ENCODE peak calls at places on chromosome 7, in five cellular contexts. C, Y, G, Z and N are unnamed samples.

GRCh38 chr7:130141161-130141857 is 63.9 kb downstream of the TMEM209 start:
- DNase-seq in C (peak; percentile 85), Y (peak; percentile 86), G (no peak), Z (peak; percentile 55), N (peak; percentile 82)

GRCh38 chr7:156947120-156947843 is 2.2 kb upstream of the NOM1 start:
- DNase-seq in C (no peak), Y (no peak), G (no peak), Z (no peak), N (no peak)

GRCh38 chr7:47836080-47836479 is 112.2 kb downstream of the PKD1L1 start:
- DNase-seq in C (peak; percentile 20), Y (no peak), G (no peak), Z (no peak), N (no peak)

GRCh38 chr7:7696458-7697119 is 21.8 kb downstream of the RPA3 start:
- DNase-seq in C (no peak), Y (no peak), G (no peak), Z (peak; percentile 82), N (no peak)

GRCh38 chr7:109844362-109844761 is 1246.6 kb upstream of the LRRN3 start:
- DNase-seq in C (no peak), Y (no peak), G (peak; percentile 1), Z (peak; percentile 5), N (no peak)

GRCh38 chr7:24741691-24742639 is 15.3 kb downstream of the GSDME start:
- DNase-seq in C (no peak), Y (no peak), G (peak; percentile 91), Z (peak; percentile 83), N (no peak)

GRCh38 chr7:87475359-87476178 is at the start of gene ABCB4:
- DNase-seq in C (peak; percentile 54), Y (no peak), G (no peak), Z (no peak), N (no peak)

GRCh38 chr7:71817931-71818330 is 594.2 kb downstream of the CALN1 start:
- DNase-seq in C (no peak), Y (no peak), G (no peak), Z (no peak), N (no peak)

GRCh38 chr7:561631-562393 is 42.2 kb upstream of the PDGFA start:
- DNase-seq in C (no peak), Y (no peak), G (no peak), Z (no peak), N (no peak)

GRCh38 chr7:47470567-47471357 is 111.1 kb downstream of the TNS3 start:
- DNase-seq in C (peak; percentile 61), Y (peak; percentile 76), G (no peak), Z (no peak), N (no peak)

GRCh38 chr7:21134631-21135030 is 293.3 kb upstream of the SP4 start:
- DNase-seq in C (no peak), Y (no peak), G (no peak), Z (peak; percentile 73), N (no peak)

GRCh38 chr7:96416599-96416998 is 94.7 kb upstream of the SLC25A13 start:
- DNase-seq in C (no peak), Y (no peak), G (no peak), Z (no peak), N (no peak)

GRCh38 chr7:111803015-111803758 is 240.9 kb upstream of the IMMP2L start:
- DNase-seq in C (no peak), Y (no peak), G (no peak), Z (peak; percentile 8), N (no peak)

GRCh38 chr7:82153776-82154175 is 289.8 kb downstream of the CACNA2D1 start:
- DNase-seq in C (no peak), Y (no peak), G (no peak), Z (no peak), N (no peak)

GRCh38 chr7:24831240-24831639 is 74.0 kb upstream of the GSDME start:
- DNase-seq in C (no peak), Y (no peak), G (no peak), Z (peak; percentile 37), N (no peak)

GRCh38 chr7:132991615-132992587 is 90.0 kb downstream of the CHCHD3 start:
- DNase-seq in C (no peak), Y (no peak), G (no peak), Z (no peak), N (no peak)

GRCh38 chr7:112789453-112789823 is 755 bp downstream of the TMEM168 start:
- DNase-seq in C (no peak), Y (no peak), G (no peak), Z (no peak), N (no peak)

GRCh38 chr7:44293561-44294324 is 31.7 kb downstream of the CAMK2B start:
- DNase-seq in C (peak; percentile 44), Y (peak; percentile 31), G (no peak), Z (no peak), N (no peak)

GRCh38 chr7:100211342-100211780 is 8.4 kb upstream of the PVRIG start:
- DNase-seq in C (no peak), Y (no peak), G (no peak), Z (no peak), N (no peak)

GRCh38 chr7:108253275-108254044 is 123.3 kb upstream of the LAMB4 start:
- DNase-seq in C (no peak), Y (no peak), G (no peak), Z (no peak), N (no peak)

GRCh38 chr7:33965116-33965827 is 59.9 kb downstream of the BMPER start:
- DNase-seq in C (no peak), Y (no peak), G (no peak), Z (peak; percentile 18), N (no peak)

GRCh38 chr7:140284062-140284461 is 107.3 kb upstream of the KDM7A start:
- DNase-seq in C (no peak), Y (no peak), G (peak; percentile 22), Z (no peak), N (no peak)

GRCh38 chr7:30028749-30029635 is 780 bp downstream of the PLEKHA8 start:
- DNase-seq in C (no peak), Y (peak; percentile 71), G (peak; percentile 38), Z (peak; percentile 59), N (no peak)

GRCh38 chr7:24978837-24979469 is 1.0 kb downstream of the OSBPL3 start:
- DNase-seq in C (peak; percentile 56), Y (peak; percentile 66), G (no peak), Z (no peak), N (no peak)

GRCh38 chr7:105238198-105238765 is 150.4 kb downstream of the SRPK2 start:
- DNase-seq in C (no peak), Y (no peak), G (no peak), Z (no peak), N (no peak)

GRCh38 chr7:30321992-30322637 is 37.7 kb downstream of the ZNRF2 start:
- DNase-seq in C (no peak), Y (no peak), G (no peak), Z (no peak), N (no peak)

GRCh38 chr7:78141533-78142281 is 343.1 kb downstream of the PHTF2 start:
- DNase-seq in C (no peak), Y (no peak), G (no peak), Z (peak; percentile 83), N (no peak)

GRCh38 chr7:148793590-148793989 is 90.5 kb downstream of the EZH2 start:
- DNase-seq in C (no peak), Y (no peak), G (no peak), Z (no peak), N (no peak)

GRCh38 chr7:118328505-118329211 is 104.2 kb downstream of the ANKRD7 start:
- DNase-seq in C (no peak), Y (no peak), G (no peak), Z (no peak), N (no peak)

GRCh38 chr7:118324790-118325449 is 100.4 kb downstream of the ANKRD7 start:
- DNase-seq in C (no peak), Y (peak; percentile 33), G (no peak), Z (no peak), N (no peak)

GRCh38 chr7:118325450-118325808 is 100.9 kb downstream of the ANKRD7 start:
- DNase-seq in C (no peak), Y (no peak), G (no peak), Z (no peak), N (no peak)

GRCh38 chr7:118327179-118327578 is 102.7 kb downstream of the ANKRD7 start:
- DNase-seq in C (no peak), Y (no peak), G (no peak), Z (peak; percentile 68), N (no peak)

GRCh38 chr7:118330373-118330772 is 105.9 kb downstream of the ANKRD7 start:
- DNase-seq in C (no peak), Y (no peak), G (no peak), Z (no peak), N (no peak)
- H3K27ac ChIP-seq in C (no peak overlapping the region), Y (no peak overlapping the region), G (no peak overlapping the region), Z (no peak overlapping the region), N (no peak overlapping the region)

DNA sequence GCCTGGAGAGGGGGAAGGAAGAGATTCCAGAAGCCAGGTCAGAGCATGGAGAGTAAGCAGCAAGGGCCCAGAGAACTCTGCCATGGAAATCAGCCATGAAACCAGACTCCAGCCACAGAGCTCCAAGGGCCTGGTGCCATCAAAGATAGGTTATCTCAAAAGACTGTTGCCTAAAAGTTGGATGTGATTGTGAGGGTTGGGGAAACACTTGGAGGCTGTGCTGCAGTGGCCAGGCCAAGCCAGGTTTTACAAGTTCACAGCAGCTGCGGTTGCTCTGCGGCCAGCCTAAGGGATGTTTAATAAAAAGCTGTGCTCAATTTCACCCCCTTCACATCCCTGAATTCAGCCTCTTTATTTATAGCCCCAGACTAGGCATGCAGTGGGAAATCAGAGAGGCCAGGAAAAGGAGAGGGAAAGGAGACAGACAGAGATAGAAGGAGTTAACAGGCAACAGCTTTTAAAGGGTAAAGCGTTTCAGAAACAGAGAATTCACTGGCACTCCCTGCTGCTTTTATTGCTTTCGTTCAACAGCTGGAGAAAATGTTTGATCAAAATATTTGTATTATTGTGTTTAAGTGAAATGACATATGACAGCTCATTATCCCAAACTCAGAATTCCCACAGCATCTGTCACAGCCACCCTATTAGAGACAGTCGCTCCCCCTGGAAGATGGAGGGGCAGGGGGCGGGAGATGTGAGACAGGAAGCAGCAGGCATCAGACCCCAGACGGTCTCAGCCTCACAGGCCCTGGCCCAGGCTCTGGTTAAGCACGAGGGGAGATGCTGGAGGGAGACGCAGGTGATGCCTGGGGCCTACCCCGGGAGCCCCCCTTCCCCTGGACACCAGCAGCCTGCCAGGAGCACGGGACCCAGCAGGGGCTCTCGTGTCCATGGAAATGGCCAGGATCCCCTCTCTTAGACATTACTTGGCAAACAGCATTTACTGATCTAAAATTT is 140.1 kb downstream of the GLI3 start:
- DNase-seq in C (no peak), Y (no peak), G (no peak), Z (peak; percentile 61), N (no peak)
- H3K14ac ChIP-seq in C (no peak overlapping the region), Y (no peak overlapping the region), G (no peak overlapping the region), Z (peak overlapping the region; percentile 97), N (no peak overlapping the region)

DNA sequence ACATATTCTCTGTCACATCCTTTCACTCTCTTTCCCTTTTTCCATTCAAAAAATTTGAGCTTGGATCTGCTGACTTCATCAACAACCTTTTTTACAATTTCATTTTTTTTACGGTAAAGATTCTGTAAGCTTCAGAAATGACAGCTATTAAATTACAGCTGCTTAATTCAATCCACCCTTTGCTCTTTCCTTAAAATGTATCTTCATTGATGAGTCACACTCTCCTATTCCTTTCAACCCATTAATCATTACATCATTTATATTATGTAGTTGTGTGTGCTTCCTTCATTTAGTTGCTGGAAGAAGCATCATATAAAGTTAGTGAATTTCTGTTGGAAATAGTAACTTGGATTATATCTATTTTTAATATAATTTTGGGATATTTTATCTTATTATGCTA is 67.1 kb upstream of the MAGI2 start:
- DNase-seq in C (no peak), Y (no peak), G (no peak), Z (no peak), N (no peak)
- H2BK12ac ChIP-seq in C (no peak overlapping the region), Y (no peak overlapping the region), G (no peak overlapping the region), Z (no peak overlapping the region), N (no peak overlapping the region)

GRCh38 chr7:102287082-102287464 is 405 bp downstream of the SH2B2 start:
- DNase-seq in C (no peak), Y (no peak), G (no peak), Z (no peak), N (peak; percentile 41)
- H3K27ac ChIP-seq in C (no peak overlapping the region), Y (no peak overlapping the region), G (peak overlapping the region; percentile 16), Z (no peak overlapping the region), N (no peak overlapping the region)

GRCh38 chr7:114843102-114843501 is 78.8 kb upstream of the MDFIC start:
- DNase-seq in C (no peak), Y (no peak), G (no peak), Z (no peak), N (no peak)
- H3K14ac ChIP-seq in C (no peak overlapping the region), Y (no peak overlapping the region), G (no peak overlapping the region), Z (no peak overlapping the region), N (no peak overlapping the region)